ENCODE peak calls at places on chromosomes 4 and X, in five cellular contexts. L is IMR-90, T is neuronal stem cell, F is H1, A is trophoblast cell. D is an unnamed sample.
A peak's percentile ranks its signal among the peaks of the same experiment; 100 is the strongest.

GRCh38 chr4:151908734-151909497 is 148.1 kb upstream of the GATB start:
- DNase-seq in F (no peak), A (no peak), L (no peak), T (no peak), D (no peak)

GRCh38 chr4:77538144-77538543 is 67.5 kb upstream of the CXCL13 start:
- DNase-seq in A (no peak), L (peak; percentile 6), T (no peak), F (no peak), D (peak; percentile 57)

GRCh38 chr4:115082633-115083032 is 30.8 kb downstream of the NDST4 start:
- DNase-seq in L (no peak), A (no peak), F (no peak), T (no peak), D (no peak)

GRCh38 chr4:102354671-102355454 is 9.6 kb upstream of the SLC39A8 start:
- DNase-seq in L (no peak), F (no peak), T (no peak), A (no peak), D (no peak)

GRCh38 chrX:111568356-111568755 is 56.9 kb downstream of the SERTM2 start:
- DNase-seq in F (no peak), L (peak; percentile 0), T (no peak), A (peak; percentile 3), D (peak; percentile 32)

GRCh38 chrX:8586953-8587352 is 122.3 kb downstream of the VCX3B start:
- DNase-seq in F (no peak), A (no peak), T (no peak), L (no peak), D (no peak)

GRCh38 chrX:38893441-38893840 is 92.2 kb downstream of the MID1IP1 start:
- DNase-seq in T (no peak), L (peak; percentile 9), F (no peak), A (no peak), D (no peak)

GRCh38 chr4:118898684-118899138 is 10.1 kb downstream of the SYNPO2 start:
- DNase-seq in F (no peak), L (no peak), A (no peak), T (no peak), D (no peak)

GRCh38 chr4:118865091-118865708 is 23.5 kb upstream of the SYNPO2 start:
- DNase-seq in T (peak; percentile 17), L (peak; percentile 64), A (peak; percentile 60), F (no peak), D (peak; percentile 60)

GRCh38 chrX:33741807-33742206 is 390.3 kb downstream of the FAM47A start:
- DNase-seq in F (no peak), T (no peak), A (no peak), L (no peak), D (no peak)

GRCh38 chr4:96293806-96294205 is 453.9 kb downstream of the PDHA2 start:
- DNase-seq in F (no peak), A (no peak), L (no peak), T (no peak), D (no peak)

GRCh38 chrX:630922-631496 is 418 bp downstream of the SHOX start:
- DNase-seq in F (no peak), L (no peak), T (no peak), A (no peak), D (no peak)

GRCh38 chrX:130825509-130825908 is 77.5 kb downstream of the ENOX2 start:
- DNase-seq in T (no peak), F (no peak), A (no peak), L (no peak), D (no peak)

GRCh38 chrX:69149466-69150293 is 15.6 kb downstream of the PJA1 start:
- DNase-seq in F (no peak), A (no peak), T (peak; percentile 67), L (no peak), D (no peak)
- H3K14ac ChIP-seq in F (no peak overlapping the region), A (no peak overlapping the region), T (no peak overlapping the region), L (no peak overlapping the region), D (no peak overlapping the region)

DNA sequence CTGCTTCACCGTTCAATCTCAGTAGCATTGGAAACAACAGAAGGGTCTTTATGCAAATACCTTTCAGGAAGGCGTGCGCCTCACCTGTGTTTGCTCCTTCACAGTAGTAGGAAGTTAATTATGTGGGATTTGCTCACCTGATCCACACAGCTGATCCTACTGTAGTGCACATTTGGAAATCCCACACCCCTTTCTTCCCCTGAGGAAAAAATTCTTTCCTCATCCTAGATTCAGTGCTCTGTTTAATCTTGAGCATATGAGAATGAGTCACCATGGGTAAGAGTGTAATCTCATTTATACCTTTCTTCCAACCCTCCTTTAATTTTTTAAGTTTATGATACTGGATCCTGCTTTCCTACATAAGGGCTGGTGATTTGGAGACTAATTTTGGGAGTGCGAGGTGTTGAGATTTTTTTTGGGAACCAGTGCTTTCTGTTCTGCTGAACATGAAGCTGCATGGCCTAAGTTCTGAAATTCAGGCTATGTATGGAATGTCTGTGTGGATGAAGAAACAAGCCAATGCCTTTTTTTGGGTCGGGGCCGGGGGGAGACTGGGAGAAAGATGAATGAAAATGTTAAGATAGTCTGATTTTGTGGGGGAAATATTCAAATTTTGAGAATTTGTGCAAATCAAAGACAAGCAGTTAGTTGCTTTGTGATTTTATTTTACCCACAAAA is 19.0 kb downstream of the GAB1 start:
- DNase-seq in F (no peak), L (peak; percentile 48), T (no peak), A (peak; percentile 30), D (peak; percentile 46)
- H3K27ac ChIP-seq in F (peak overlapping the region; percentile 12), L (peak overlapping the region; percentile 67), T (no peak overlapping the region), A (peak overlapping the region; percentile 15), D (peak overlapping the region; percentile 39)

GRCh38 chrX:151692825-151693224 is 2.4 kb upstream of the PRRG3 start:
- DNase-seq in L (no peak), F (no peak), T (no peak), A (no peak), D (no peak)

GRCh38 chrX:151694121-151694520 is 1.1 kb upstream of the PRRG3 start:
- DNase-seq in L (no peak), F (no peak), A (no peak), T (no peak), D (no peak)

GRCh38 chrX:151694661-151695582 is at the start of gene PRRG3:
- DNase-seq in A (no peak), F (no peak), T (no peak), L (no peak), D (no peak)

GRCh38 chrX:151697537-151697936 is 2.3 kb downstream of the PRRG3 start:
- DNase-seq in F (no peak), T (no peak), A (no peak), L (no peak), D (no peak)

GRCh38 chrX:151695583-151695930 is 299 bp downstream of the PRRG3 start:
- DNase-seq in A (no peak), L (no peak), T (no peak), F (no peak), D (no peak)
- H3K4me3 ChIP-seq in A (no peak overlapping the region), L (no peak overlapping the region), T (no peak overlapping the region), F (peak overlapping the region; percentile 30), D (peak overlapping the region; percentile 59)

DNA sequence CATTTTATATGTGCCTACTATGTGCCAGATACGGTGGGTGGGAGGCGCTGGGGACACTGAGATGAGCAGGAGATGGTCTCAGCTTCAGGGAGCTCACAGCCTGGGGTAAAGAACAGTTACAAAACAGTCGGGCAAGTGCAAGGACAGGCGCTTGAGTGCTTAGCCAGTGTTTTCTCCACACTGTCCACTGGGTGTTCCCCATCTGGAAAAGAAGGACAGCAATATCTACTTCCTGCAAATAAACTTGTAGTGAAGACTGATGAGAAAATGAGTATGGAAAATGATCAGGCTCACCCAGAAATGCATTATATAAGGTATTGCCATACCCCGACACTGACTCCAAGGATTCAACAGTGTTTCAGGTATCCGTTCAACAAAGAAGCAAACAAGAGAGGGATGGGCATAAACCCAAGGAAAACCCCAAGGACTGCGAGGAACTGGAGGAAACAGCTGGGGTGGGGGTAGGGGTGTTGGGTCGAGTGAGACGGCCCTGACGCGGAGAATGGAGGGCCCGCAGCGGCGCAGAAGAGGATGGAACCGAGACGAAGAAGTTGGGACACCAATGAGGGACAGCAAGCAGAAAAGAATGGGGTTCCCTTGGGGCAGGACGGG is 805 bp downstream of the TMEM185A start:
- DNase-seq in T (no peak), L (peak; percentile 55), F (no peak), A (no peak), D (peak; percentile 74)
- H3K14ac ChIP-seq in T (no peak overlapping the region), L (no peak overlapping the region), F (no peak overlapping the region), A (no peak overlapping the region), D (no peak overlapping the region)

GRCh38 chr4:182062936-182063335 is 180.3 kb upstream of the TENM3 start:
- DNase-seq in F (no peak), T (no peak), A (no peak), L (peak; percentile 91), D (peak; percentile 19)

GRCh38 chr4:182065255-182065654 is 177.9 kb upstream of the TENM3 start:
- DNase-seq in F (no peak), L (no peak), T (no peak), A (no peak), D (no peak)

GRCh38 chr4:182066037-182066436 is 177.2 kb upstream of the TENM3 start:
- DNase-seq in T (no peak), L (no peak), A (no peak), F (no peak), D (no peak)

GRCh38 chr4:182063651-182064050 is 179.6 kb upstream of the TENM3 start:
- DNase-seq in T (no peak), A (no peak), F (no peak), L (no peak), D (no peak)

GRCh38 chr4:182062458-182062857 is 180.7 kb upstream of the TENM3 start:
- DNase-seq in A (no peak), L (no peak), T (no peak), F (no peak), D (no peak)
- H3K27ac ChIP-seq in A (no peak overlapping the region), L (no peak overlapping the region), T (no peak overlapping the region), F (no peak overlapping the region), D (peak overlapping the region; percentile 66)

GRCh38 chr4:138775485-138775884 is 240.1 kb upstream of the NOCT start:
- DNase-seq in L (no peak), T (no peak), A (no peak), F (no peak), D (no peak)
- H3K4me3 ChIP-seq in L (no peak overlapping the region), T (no peak overlapping the region), A (no peak overlapping the region), F (no peak overlapping the region), D (no peak overlapping the region)

GRCh38 chr4:1368421-1369090 is 21.5 kb downstream of the UVSSA start:
- DNase-seq in L (no peak), T (no peak), F (no peak), A (no peak), D (no peak)
- H3K14ac ChIP-seq in L (no peak overlapping the region), T (peak overlapping the region; percentile 75), F (no peak overlapping the region), A (no peak overlapping the region), D (no peak overlapping the region)

DNA sequence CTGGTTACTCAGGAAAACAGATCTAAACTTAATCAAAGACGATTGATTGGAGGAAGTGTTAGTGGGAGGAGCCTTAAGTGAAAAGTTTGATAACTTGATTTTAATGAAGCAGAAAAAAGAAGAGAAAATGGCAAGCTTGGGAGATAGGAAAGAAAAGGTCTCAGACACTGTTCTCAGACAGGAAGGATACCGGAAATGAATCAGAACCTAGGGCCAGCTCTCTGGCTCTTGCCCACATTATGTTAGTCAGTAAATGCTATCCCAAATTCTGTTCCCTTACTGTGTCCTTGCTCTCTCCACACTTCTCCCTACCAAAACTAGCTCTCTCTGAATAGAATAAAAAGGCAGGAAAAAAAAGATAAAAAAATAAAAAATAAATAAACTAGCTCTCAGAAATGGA is 48.6 kb upstream of the TMEM164 start:
- DNase-seq in A (no peak), F (no peak), T (no peak), L (no peak), D (no peak)
- H3K27ac ChIP-seq in A (no peak overlapping the region), F (no peak overlapping the region), T (no peak overlapping the region), L (no peak overlapping the region), D (no peak overlapping the region)

D was measured in mesenchymal stem cell.